ENCODE peak calls at places on chromosomes 3 and 15, in nine cellular contexts. C is NCI-H1105 treated with DMSO at 0.1 percent for 48 hours; X is activated CD4-positive, CD25-positive, alpha-beta regulatory T cell treated with anti-CD3 and anti-CD28 coated beads, Interleukin-2, amount 50 U/mL, for 16 hours; G is bronchial epithelial cell; W is stimulated activated CD4-positive, alpha-beta T cell treated with anti-CD3 and anti-CD28 coated beads, Interleukin-2, amount 100 ng/mL, for 48 hours; A is EL; Z is memory B cell; L is NCI-H2107; O is T-cell. R is an unnamed sample.

GRCh38 chr3:135736740-135737139 is 228.8 kb upstream of the PPP2R3A start:
- DNase-seq in C (no peak), X (no peak), G (peak), W (no peak), A (peak), Z (no peak), L (no peak), O (no peak), R (no peak)

GRCh38 chr3:147513785-147514184 is 104.6 kb downstream of the ZIC1 start:
- DNase-seq in C (no peak), X (no peak), G (no peak), W (no peak), A (no peak), Z (no peak), L (no peak), O (no peak), R (no peak)

GRCh38 chr15:27669641-27670040 is 429.5 kb downstream of the OCA2 start:
- DNase-seq in C (no peak), X (no peak), G (no peak), W (no peak), A (no peak), Z (no peak), L (no peak), O (no peak), R (no peak)

GRCh38 chr3:126216416-126216815 is 36.0 kb upstream of the ALDH1L1 start:
- DNase-seq in C (no peak), X (no peak), G (peak), W (no peak), A (peak), Z (no peak), L (no peak), O (no peak), R (no peak)

GRCh38 chr3:14549256-14549931 is 9.3 kb upstream of the GRIP2 start:
- DNase-seq in C (no peak), X (no peak), G (no peak), W (no peak), A (peak), Z (no peak), L (no peak), O (no peak), R (no peak)

GRCh38 chr15:64943512-64944225 is 32.0 kb downstream of the ANKDD1A start:
- DNase-seq in C (no peak), X (no peak), G (no peak), W (no peak), A (no peak), Z (no peak), L (no peak), O (no peak), R (no peak)

GRCh38 chr3:128378631-128379347 is 87.9 kb downstream of the DNAJB8 start:
- DNase-seq in C (no peak), X (no peak), G (no peak), W (no peak), A (peak), Z (no peak), L (no peak), O (no peak), R (no peak)

GRCh38 chr3:187966636-187967035 is 187.3 kb upstream of the LPP start:
- DNase-seq in C (peak), X (no peak), G (no peak), W (no peak), A (no peak), Z (no peak), L (no peak), O (no peak), R (peak)

GRCh38 chr3:15636028-15636709 is 34.6 kb downstream of the BTD start:
- DNase-seq in C (no peak), X (no peak), G (peak), W (no peak), A (peak), Z (no peak), L (no peak), O (no peak), R (no peak)